ENCODE peak calls at places on chromosomes 4 and X, in four cellular contexts. X is stimulated activated naive CD8-positive, alpha-beta T cell treated with anti-CD3 and anti-CD28 coated beads, Interleukin-15, Interleukin-2, amounts not matched to agents 100 U/mL and 50 U/mL, for 24 hours; G is CD8-positive, alpha-beta memory T cell; F is uterus. Y is an unnamed sample.

GRCh38 chrX:66489339-66489738 is 149.5 kb downstream of the EDA2R start:
- DNase-seq in X (no peak), F (no peak), G (no peak), Y (no peak)

GRCh38 chr4:168805341-168805740 is 204.7 kb downstream of the CBR4 start:
- DNase-seq in F (no peak), G (no peak), X (no peak), Y (no peak)

GRCh38 chrX:29470029-29470428 is 745.3 kb upstream of the MAGEB2 start:
- DNase-seq in F (no peak), X (no peak), G (no peak), Y (peak)

GRCh38 chrX:118420462-118420861 is 74.6 kb downstream of the WDR44 start:
- DNase-seq in X (no peak), G (no peak), F (no peak), Y (peak)

GRCh38 chrX:113959912-113960626 is 623.8 kb upstream of the HTR2C start:
- DNase-seq in X (no peak), G (no peak), F (no peak), Y (no peak)

GRCh38 chrX:107562482-107562881 is 65.8 kb upstream of the PRPS1 start:
- DNase-seq in G (no peak), F (no peak), X (no peak), Y (peak)

GRCh38 chrX:152600853-152601635 is 36.7 kb upstream of the GABRQ start:
- DNase-seq in F (no peak), G (no peak), X (no peak), Y (no peak)

GRCh38 chr4:127309360-127310095 is 323.2 kb upstream of the INTU start:
- DNase-seq in X (no peak), G (no peak), F (no peak), Y (no peak)

GRCh38 chr4:119632216-119632615 is 3.6 kb upstream of the PDE5A start:
- DNase-seq in G (no peak), X (no peak), F (no peak), Y (peak)

GRCh38 chr4:176150283-176150682 is 45.1 kb downstream of the SPATA4 start:
- DNase-seq in X (no peak), G (no peak), F (no peak), Y (no peak)

GRCh38 chr4:143382539-143382938 is 45.9 kb downstream of the GAB1 start:
- DNase-seq in F (no peak), G (no peak), X (no peak), Y (no peak)

GRCh38 chr4:5019274-5019673 is at the start of gene CYTL1:
- DNase-seq in X (peak), F (no peak), G (no peak), Y (no peak)

GRCh38 chrX:66053414-66053813 is 13.5 kb upstream of the VSIG4 start:
- DNase-seq in F (no peak), X (no peak), G (no peak), Y (no peak)

GRCh38 chr4:6180841-6181631 is 19.3 kb downstream of the JAKMIP1 start:
- DNase-seq in X (peak), F (no peak), G (no peak), Y (no peak)

GRCh38 chr4:17283251-17283650 is 228.6 kb downstream of the QDPR start:
- DNase-seq in F (no peak), X (no peak), G (no peak), Y (no peak)

GRCh38 chrX:40192196-40192595 is 94.4 kb upstream of the BCOR start:
- DNase-seq in X (no peak), F (no peak), G (no peak), Y (no peak)

GRCh38 chrX:19846995-19847790 is 40.2 kb downstream of the SH3KBP1 start:
- DNase-seq in F (peak), G (no peak), X (no peak), Y (peak)

Y was measured in NCI-H226.